ENCODE peak calls at places on chromosomes 12 and 14, in seven cellular contexts. G, I, L, B, D, U and S are unnamed samples.

GRCh38 chr14:74478996-74479635 is 14.0 kb downstream of the NPC2 start:
- DNase-seq in G (no peak), I (no peak), L (peak), B (peak), D (no peak), U (peak), S (no peak)

GRCh38 chr12:12384601-12385321 is 27.9 kb downstream of the BORCS5 start:
- DNase-seq in G (no peak), I (no peak), L (no peak), B (no peak), D (no peak), U (no peak), S (peak)

GRCh38 chr14:64960762-64961276 is 11.3 kb downstream of the RAB15 start:
- DNase-seq in G (no peak), I (no peak), L (no peak), B (no peak), D (no peak), U (no peak), S (peak)

GRCh38 chr12:27305673-27306504 is 26.7 kb upstream of the BMAL2 start:
- DNase-seq in G (no peak), I (peak), L (peak), B (peak), D (peak), U (peak), S (no peak)

GRCh38 chr14:73007835-73008234 is 19.1 kb downstream of the ZFYVE1 start:
- DNase-seq in G (no peak), I (no peak), L (no peak), B (no peak), D (no peak), U (no peak), S (no peak)

GRCh38 chr12:42128888-42129287 is 15.8 kb downstream of the GXYLT1 start:
- DNase-seq in G (no peak), I (no peak), L (no peak), B (no peak), D (no peak), U (no peak), S (no peak)

GRCh38 chr12:4287325-4288290 is 14.0 kb downstream of the CCND2 start:
- DNase-seq in G (peak), I (no peak), L (peak), B (peak), D (no peak), U (no peak), S (peak)

GRCh38 chr12:4719821-4720636 is at the start of gene GALNT8:
- DNase-seq in G (no peak), I (no peak), L (no peak), B (no peak), D (no peak), U (no peak), S (no peak)

GRCh38 chr12:132610896-132611602 is 667 bp upstream of the LRCOL1 start:
- DNase-seq in G (no peak), I (no peak), L (no peak), B (no peak), D (no peak), U (no peak), S (no peak)

GRCh38 chr12:6627598-6627997 is 8.2 kb downstream of the LPAR5 start:
- DNase-seq in G (no peak), I (no peak), L (no peak), B (no peak), D (no peak), U (no peak), S (no peak)

GRCh38 chr12:106897082-106897481 is 58.6 kb upstream of the TMEM263 start:
- DNase-seq in G (no peak), I (no peak), L (peak), B (peak), D (no peak), U (peak), S (no peak)

GRCh38 chr14:40656301-40656700 is 950.4 kb upstream of the LRFN5 start:
- DNase-seq in G (no peak), I (no peak), L (no peak), B (no peak), D (no peak), U (no peak), S (no peak)

GRCh38 chr12:68317047-68317667 is 15.0 kb downstream of the MDM1 start:
- DNase-seq in G (no peak), I (no peak), L (peak), B (peak), D (peak), U (peak), S (no peak)

GRCh38 chr12:6928703-6929407 is 1.1 kb downstream of the ATN1 start:
- DNase-seq in G (no peak), I (no peak), L (no peak), B (no peak), D (no peak), U (no peak), S (no peak)

GRCh38 chr14:104864267-104865068 is 600 bp upstream of the CEP170B start:
- DNase-seq in G (peak), I (no peak), L (no peak), B (no peak), D (no peak), U (no peak), S (peak)

GRCh38 chr12:97275261-97276197 is 187.1 kb upstream of the RMST start:
- DNase-seq in G (peak), I (no peak), L (no peak), B (no peak), D (no peak), U (no peak), S (peak)

GRCh38 chr12:110403975-110404675 is 617 bp upstream of the ANAPC7 start:
- DNase-seq in G (peak), I (peak), L (peak), B (peak), D (peak), U (peak), S (peak)

GRCh38 chr14:105418269-105419054 is 1.2 kb upstream of the MTA1 start:
- DNase-seq in G (no peak), I (no peak), L (no peak), B (no peak), D (no peak), U (no peak), S (no peak)